ENCODE peak calls at places on chromosomes 13 and 19, in nine cellular contexts. One of them, this sample, is unnamed.

GRCh38 chr19:19464339-19465098 is 50.8 kb downstream of the TSSK6 start:
- DNase-seq in AG04450: no peak
- DNase-seq in stimulated activated CD4-positive, alpha-beta T cell treated with anti-CD3 and anti-CD28 coated beads, Interleukin-4, amount 100 ng/mL, for 1 hour: no peak
- DNase-seq in ecto neural progenitor cell: no peak
- DNase-seq in Right ventricle myocardium superior: no peak
- DNase-seq in erythroblast: no peak
- DNase-seq in sciatic nerve: no peak
- DNase-seq in CMK: no peak
- DNase-seq in activated CD8-positive, alpha-beta T cell treated with anti-CD3 and anti-CD28 coated beads for 36 hours: no peak
- DNase-seq in this sample: no peak

GRCh38 chr13:42486711-42487198 is 87.2 kb upstream of the TNFSF11 start:
- DNase-seq in AG04450: no peak
- DNase-seq in stimulated activated CD4-positive, alpha-beta T cell treated with anti-CD3 and anti-CD28 coated beads, Interleukin-4, amount 100 ng/mL, for 1 hour: no peak
- DNase-seq in ecto neural progenitor cell: no peak
- DNase-seq in Right ventricle myocardium superior: no peak
- DNase-seq in erythroblast: no peak
- DNase-seq in sciatic nerve: no peak
- DNase-seq in CMK: no peak
- DNase-seq in activated CD8-positive, alpha-beta T cell treated with anti-CD3 and anti-CD28 coated beads for 36 hours: no peak
- DNase-seq in this sample: peak

GRCh38 chr13:37701972-37702371 is 103.4 kb upstream of the POSTN start:
- DNase-seq in AG04450: peak
- DNase-seq in stimulated activated CD4-positive, alpha-beta T cell treated with anti-CD3 and anti-CD28 coated beads, Interleukin-4, amount 100 ng/mL, for 1 hour: no peak
- DNase-seq in ecto neural progenitor cell: no peak
- DNase-seq in Right ventricle myocardium superior: no peak
- DNase-seq in erythroblast: no peak
- DNase-seq in sciatic nerve: no peak
- DNase-seq in CMK: no peak
- DNase-seq in activated CD8-positive, alpha-beta T cell treated with anti-CD3 and anti-CD28 coated beads for 36 hours: no peak
- DNase-seq in this sample: peak

GRCh38 chr19:51751655-51752054 is at the start of gene FPR1:
- DNase-seq in AG04450: no peak
- DNase-seq in stimulated activated CD4-positive, alpha-beta T cell treated with anti-CD3 and anti-CD28 coated beads, Interleukin-4, amount 100 ng/mL, for 1 hour: no peak
- DNase-seq in ecto neural progenitor cell: no peak
- DNase-seq in Right ventricle myocardium superior: no peak
- DNase-seq in erythroblast: no peak
- DNase-seq in sciatic nerve: no peak
- DNase-seq in CMK: no peak
- DNase-seq in activated CD8-positive, alpha-beta T cell treated with anti-CD3 and anti-CD28 coated beads for 36 hours: no peak
- DNase-seq in this sample: no peak

GRCh38 chr19:39845621-39846175 is 481 bp downstream of the FBL start:
- DNase-seq in AG04450: no peak
- DNase-seq in stimulated activated CD4-positive, alpha-beta T cell treated with anti-CD3 and anti-CD28 coated beads, Interleukin-4, amount 100 ng/mL, for 1 hour: no peak
- DNase-seq in ecto neural progenitor cell: peak
- DNase-seq in Right ventricle myocardium superior: no peak
- DNase-seq in erythroblast: peak
- DNase-seq in sciatic nerve: peak
- DNase-seq in CMK: no peak
- DNase-seq in activated CD8-positive, alpha-beta T cell treated with anti-CD3 and anti-CD28 coated beads for 36 hours: no peak
- DNase-seq in this sample: peak

GRCh38 chr19:45223879-45224278 is 21.3 kb downstream of the EXOC3L2 start:
- DNase-seq in AG04450: no peak
- DNase-seq in stimulated activated CD4-positive, alpha-beta T cell treated with anti-CD3 and anti-CD28 coated beads, Interleukin-4, amount 100 ng/mL, for 1 hour: no peak
- DNase-seq in ecto neural progenitor cell: no peak
- DNase-seq in Right ventricle myocardium superior: no peak
- DNase-seq in erythroblast: no peak
- DNase-seq in sciatic nerve: no peak
- DNase-seq in CMK: no peak
- DNase-seq in activated CD8-positive, alpha-beta T cell treated with anti-CD3 and anti-CD28 coated beads for 36 hours: no peak
- DNase-seq in this sample: no peak

GRCh38 chr19:45097776-45098520 is 5.0 kb downstream of the PPP1R37 start:
- DNase-seq in AG04450: peak
- DNase-seq in stimulated activated CD4-positive, alpha-beta T cell treated with anti-CD3 and anti-CD28 coated beads, Interleukin-4, amount 100 ng/mL, for 1 hour: no peak
- DNase-seq in ecto neural progenitor cell: no peak
- DNase-seq in Right ventricle myocardium superior: no peak
- DNase-seq in erythroblast: peak
- DNase-seq in sciatic nerve: peak
- DNase-seq in CMK: no peak
- DNase-seq in activated CD8-positive, alpha-beta T cell treated with anti-CD3 and anti-CD28 coated beads for 36 hours: no peak
- DNase-seq in this sample: peak

GRCh38 chr19:16359074-16359473 is 34.4 kb downstream of the KLF2 start:
- DNase-seq in AG04450: no peak
- DNase-seq in stimulated activated CD4-positive, alpha-beta T cell treated with anti-CD3 and anti-CD28 coated beads, Interleukin-4, amount 100 ng/mL, for 1 hour: no peak
- DNase-seq in ecto neural progenitor cell: no peak
- DNase-seq in Right ventricle myocardium superior: no peak
- DNase-seq in erythroblast: no peak
- DNase-seq in sciatic nerve: no peak
- DNase-seq in CMK: no peak
- DNase-seq in activated CD8-positive, alpha-beta T cell treated with anti-CD3 and anti-CD28 coated beads for 36 hours: no peak
- DNase-seq in this sample: no peak

GRCh38 chr13:95627590-95627989 is 16.9 kb downstream of the DZIP1 start:
- DNase-seq in AG04450: no peak
- DNase-seq in stimulated activated CD4-positive, alpha-beta T cell treated with anti-CD3 and anti-CD28 coated beads, Interleukin-4, amount 100 ng/mL, for 1 hour: no peak
- DNase-seq in ecto neural progenitor cell: no peak
- DNase-seq in Right ventricle myocardium superior: no peak
- DNase-seq in erythroblast: no peak
- DNase-seq in sciatic nerve: no peak
- DNase-seq in CMK: no peak
- DNase-seq in activated CD8-positive, alpha-beta T cell treated with anti-CD3 and anti-CD28 coated beads for 36 hours: no peak
- DNase-seq in this sample: no peak

GRCh38 chr13:46675016-46675415 is 121.9 kb downstream of the ESD start:
- DNase-seq in AG04450: no peak
- DNase-seq in stimulated activated CD4-positive, alpha-beta T cell treated with anti-CD3 and anti-CD28 coated beads, Interleukin-4, amount 100 ng/mL, for 1 hour: no peak
- DNase-seq in ecto neural progenitor cell: no peak
- DNase-seq in Right ventricle myocardium superior: no peak
- DNase-seq in erythroblast: no peak
- DNase-seq in sciatic nerve: no peak
- DNase-seq in CMK: no peak
- DNase-seq in activated CD8-positive, alpha-beta T cell treated with anti-CD3 and anti-CD28 coated beads for 36 hours: no peak
- DNase-seq in this sample: no peak

GRCh38 chr19:51926784-51927741 is at the start of gene ZNF613:
- DNase-seq in AG04450: peak
- DNase-seq in stimulated activated CD4-positive, alpha-beta T cell treated with anti-CD3 and anti-CD28 coated beads, Interleukin-4, amount 100 ng/mL, for 1 hour: peak
- DNase-seq in ecto neural progenitor cell: peak
- DNase-seq in Right ventricle myocardium superior: peak
- DNase-seq in erythroblast: peak
- DNase-seq in sciatic nerve: peak
- DNase-seq in CMK: peak
- DNase-seq in activated CD8-positive, alpha-beta T cell treated with anti-CD3 and anti-CD28 coated beads for 36 hours: peak
- DNase-seq in this sample: peak

GRCh38 chr13:98290261-98290660 is 113.2 kb upstream of the RNF113B start:
- DNase-seq in AG04450: no peak
- DNase-seq in stimulated activated CD4-positive, alpha-beta T cell treated with anti-CD3 and anti-CD28 coated beads, Interleukin-4, amount 100 ng/mL, for 1 hour: no peak
- DNase-seq in ecto neural progenitor cell: no peak
- DNase-seq in Right ventricle myocardium superior: no peak
- DNase-seq in erythroblast: no peak
- DNase-seq in sciatic nerve: no peak
- DNase-seq in CMK: no peak
- DNase-seq in activated CD8-positive, alpha-beta T cell treated with anti-CD3 and anti-CD28 coated beads for 36 hours: no peak
- DNase-seq in this sample: no peak

GRCh38 chr13:111099292-111099691 is 15.8 kb upstream of the ARHGEF7 start:
- DNase-seq in AG04450: no peak
- DNase-seq in stimulated activated CD4-positive, alpha-beta T cell treated with anti-CD3 and anti-CD28 coated beads, Interleukin-4, amount 100 ng/mL, for 1 hour: no peak
- DNase-seq in ecto neural progenitor cell: no peak
- DNase-seq in Right ventricle myocardium superior: no peak
- DNase-seq in erythroblast: no peak
- DNase-seq in sciatic nerve: no peak
- DNase-seq in CMK: no peak
- DNase-seq in activated CD8-positive, alpha-beta T cell treated with anti-CD3 and anti-CD28 coated beads for 36 hours: no peak
- DNase-seq in this sample: no peak

GRCh38 chr19:42018503-42019193 is 24.6 kb upstream of the ATP1A3 start:
- DNase-seq in AG04450: no peak
- DNase-seq in stimulated activated CD4-positive, alpha-beta T cell treated with anti-CD3 and anti-CD28 coated beads, Interleukin-4, amount 100 ng/mL, for 1 hour: no peak
- DNase-seq in ecto neural progenitor cell: no peak
- DNase-seq in Right ventricle myocardium superior: no peak
- DNase-seq in erythroblast: peak
- DNase-seq in sciatic nerve: no peak
- DNase-seq in CMK: no peak
- DNase-seq in activated CD8-positive, alpha-beta T cell treated with anti-CD3 and anti-CD28 coated beads for 36 hours: no peak
- DNase-seq in this sample: no peak

GRCh38 chr19:2394669-2395292 is 32.6 kb downstream of the TIMM13 start:
- DNase-seq in AG04450: no peak
- DNase-seq in stimulated activated CD4-positive, alpha-beta T cell treated with anti-CD3 and anti-CD28 coated beads, Interleukin-4, amount 100 ng/mL, for 1 hour: no peak
- DNase-seq in ecto neural progenitor cell: no peak
- DNase-seq in Right ventricle myocardium superior: no peak
- DNase-seq in erythroblast: no peak
- DNase-seq in sciatic nerve: no peak
- DNase-seq in CMK: no peak
- DNase-seq in activated CD8-positive, alpha-beta T cell treated with anti-CD3 and anti-CD28 coated beads for 36 hours: no peak
- DNase-seq in this sample: no peak

GRCh38 chr13:27622102-27622820 is 569 bp downstream of the POLR1D start:
- DNase-seq in AG04450: no peak
- DNase-seq in stimulated activated CD4-positive, alpha-beta T cell treated with anti-CD3 and anti-CD28 coated beads, Interleukin-4, amount 100 ng/mL, for 1 hour: no peak
- DNase-seq in ecto neural progenitor cell: no peak
- DNase-seq in Right ventricle myocardium superior: no peak
- DNase-seq in erythroblast: no peak
- DNase-seq in sciatic nerve: no peak
- DNase-seq in CMK: no peak
- DNase-seq in activated CD8-positive, alpha-beta T cell treated with anti-CD3 and anti-CD28 coated beads for 36 hours: peak
- DNase-seq in this sample: no peak

GRCh38 chr13:52414051-52414450 is 8.1 kb upstream of the THSD1 start:
- DNase-seq in AG04450: no peak
- DNase-seq in stimulated activated CD4-positive, alpha-beta T cell treated with anti-CD3 and anti-CD28 coated beads, Interleukin-4, amount 100 ng/mL, for 1 hour: no peak
- DNase-seq in ecto neural progenitor cell: no peak
- DNase-seq in Right ventricle myocardium superior: no peak
- DNase-seq in erythroblast: no peak
- DNase-seq in sciatic nerve: no peak
- DNase-seq in CMK: no peak
- DNase-seq in activated CD8-positive, alpha-beta T cell treated with anti-CD3 and anti-CD28 coated beads for 36 hours: no peak
- DNase-seq in this sample: no peak

GRCh38 chr19:315811-316210 is 24.6 kb upstream of the PLPP2 start:
- DNase-seq in AG04450: no peak
- DNase-seq in stimulated activated CD4-positive, alpha-beta T cell treated with anti-CD3 and anti-CD28 coated beads, Interleukin-4, amount 100 ng/mL, for 1 hour: no peak
- DNase-seq in ecto neural progenitor cell: no peak
- DNase-seq in Right ventricle myocardium superior: no peak
- DNase-seq in erythroblast: no peak
- DNase-seq in sciatic nerve: no peak
- DNase-seq in CMK: no peak
- DNase-seq in activated CD8-positive, alpha-beta T cell treated with anti-CD3 and anti-CD28 coated beads for 36 hours: no peak
- DNase-seq in this sample: no peak

GRCh38 chr19:16160445-16160942 is 12.8 kb downstream of the CIB3 start:
- DNase-seq in AG04450: no peak
- DNase-seq in stimulated activated CD4-positive, alpha-beta T cell treated with anti-CD3 and anti-CD28 coated beads, Interleukin-4, amount 100 ng/mL, for 1 hour: no peak
- DNase-seq in ecto neural progenitor cell: no peak
- DNase-seq in Right ventricle myocardium superior: no peak
- DNase-seq in erythroblast: no peak
- DNase-seq in sciatic nerve: no peak
- DNase-seq in CMK: no peak
- DNase-seq in activated CD8-positive, alpha-beta T cell treated with anti-CD3 and anti-CD28 coated beads for 36 hours: no peak
- DNase-seq in this sample: no peak

GRCh38 chr19:3868770-3869456 is at the start of gene ZFR2:
- DNase-seq in AG04450: no peak
- DNase-seq in stimulated activated CD4-positive, alpha-beta T cell treated with anti-CD3 and anti-CD28 coated beads, Interleukin-4, amount 100 ng/mL, for 1 hour: peak
- DNase-seq in ecto neural progenitor cell: peak
- DNase-seq in Right ventricle myocardium superior: no peak
- DNase-seq in erythroblast: no peak
- DNase-seq in sciatic nerve: no peak
- DNase-seq in CMK: no peak
- DNase-seq in activated CD8-positive, alpha-beta T cell treated with anti-CD3 and anti-CD28 coated beads for 36 hours: peak
- DNase-seq in this sample: peak

GRCh38 chr19:2627319-2627829 is 75.1 kb downstream of the GNG7 start:
- DNase-seq in AG04450: peak
- DNase-seq in stimulated activated CD4-positive, alpha-beta T cell treated with anti-CD3 and anti-CD28 coated beads, Interleukin-4, amount 100 ng/mL, for 1 hour: peak
- DNase-seq in ecto neural progenitor cell: no peak
- DNase-seq in Right ventricle myocardium superior: peak
- DNase-seq in erythroblast: no peak
- DNase-seq in sciatic nerve: no peak
- DNase-seq in CMK: no peak
- DNase-seq in activated CD8-positive, alpha-beta T cell treated with anti-CD3 and anti-CD28 coated beads for 36 hours: peak
- DNase-seq in this sample: peak

GRCh38 chr19:16369664-16370576 is 45.3 kb downstream of the KLF2 start:
- DNase-seq in AG04450: no peak
- DNase-seq in stimulated activated CD4-positive, alpha-beta T cell treated with anti-CD3 and anti-CD28 coated beads, Interleukin-4, amount 100 ng/mL, for 1 hour: peak
- DNase-seq in ecto neural progenitor cell: no peak
- DNase-seq in Right ventricle myocardium superior: peak
- DNase-seq in erythroblast: no peak
- DNase-seq in sciatic nerve: no peak
- DNase-seq in CMK: no peak
- DNase-seq in activated CD8-positive, alpha-beta T cell treated with anti-CD3 and anti-CD28 coated beads for 36 hours: peak
- DNase-seq in this sample: no peak

GRCh38 chr13:103236213-103236612 is 170.0 kb upstream of the SLC10A2 start:
- DNase-seq in AG04450: no peak
- DNase-seq in stimulated activated CD4-positive, alpha-beta T cell treated with anti-CD3 and anti-CD28 coated beads, Interleukin-4, amount 100 ng/mL, for 1 hour: no peak
- DNase-seq in ecto neural progenitor cell: no peak
- DNase-seq in Right ventricle myocardium superior: no peak
- DNase-seq in erythroblast: no peak
- DNase-seq in sciatic nerve: no peak
- DNase-seq in CMK: no peak
- DNase-seq in activated CD8-positive, alpha-beta T cell treated with anti-CD3 and anti-CD28 coated beads for 36 hours: no peak
- DNase-seq in this sample: no peak

GRCh38 chr19:11982526-11982925 is 17.7 kb downstream of the ZNF763 start:
- DNase-seq in AG04450: no peak
- DNase-seq in stimulated activated CD4-positive, alpha-beta T cell treated with anti-CD3 and anti-CD28 coated beads, Interleukin-4, amount 100 ng/mL, for 1 hour: no peak
- DNase-seq in ecto neural progenitor cell: no peak
- DNase-seq in Right ventricle myocardium superior: no peak
- DNase-seq in erythroblast: no peak
- DNase-seq in sciatic nerve: no peak
- DNase-seq in CMK: no peak
- DNase-seq in activated CD8-positive, alpha-beta T cell treated with anti-CD3 and anti-CD28 coated beads for 36 hours: no peak
- DNase-seq in this sample: peak

GRCh38 chr13:47611664-47612288 is 389.3 kb downstream of the SUCLA2 start:
- DNase-seq in AG04450: peak
- DNase-seq in stimulated activated CD4-positive, alpha-beta T cell treated with anti-CD3 and anti-CD28 coated beads, Interleukin-4, amount 100 ng/mL, for 1 hour: no peak
- DNase-seq in ecto neural progenitor cell: no peak
- DNase-seq in Right ventricle myocardium superior: no peak
- DNase-seq in erythroblast: no peak
- DNase-seq in sciatic nerve: no peak
- DNase-seq in CMK: no peak
- DNase-seq in activated CD8-positive, alpha-beta T cell treated with anti-CD3 and anti-CD28 coated beads for 36 hours: no peak
- DNase-seq in this sample: no peak

GRCh38 chr13:30401347-30401746 is 20.9 kb upstream of the UBE2L5 start:
- DNase-seq in AG04450: no peak
- DNase-seq in stimulated activated CD4-positive, alpha-beta T cell treated with anti-CD3 and anti-CD28 coated beads, Interleukin-4, amount 100 ng/mL, for 1 hour: no peak
- DNase-seq in ecto neural progenitor cell: no peak
- DNase-seq in Right ventricle myocardium superior: no peak
- DNase-seq in erythroblast: no peak
- DNase-seq in sciatic nerve: no peak
- DNase-seq in CMK: no peak
- DNase-seq in activated CD8-positive, alpha-beta T cell treated with anti-CD3 and anti-CD28 coated beads for 36 hours: no peak
- DNase-seq in this sample: no peak

GRCh38 chr19:31255863-31256600 is 93.2 kb downstream of the TSHZ3 start:
- DNase-seq in AG04450: no peak
- DNase-seq in stimulated activated CD4-positive, alpha-beta T cell treated with anti-CD3 and anti-CD28 coated beads, Interleukin-4, amount 100 ng/mL, for 1 hour: no peak
- DNase-seq in ecto neural progenitor cell: no peak
- DNase-seq in Right ventricle myocardium superior: no peak
- DNase-seq in erythroblast: no peak
- DNase-seq in sciatic nerve: no peak
- DNase-seq in CMK: no peak
- DNase-seq in activated CD8-positive, alpha-beta T cell treated with anti-CD3 and anti-CD28 coated beads for 36 hours: no peak
- DNase-seq in this sample: no peak

GRCh38 chr19:55119053-55119452 is 1.6 kb upstream of the PPP1R12C start:
- DNase-seq in AG04450: no peak
- DNase-seq in stimulated activated CD4-positive, alpha-beta T cell treated with anti-CD3 and anti-CD28 coated beads, Interleukin-4, amount 100 ng/mL, for 1 hour: no peak
- DNase-seq in ecto neural progenitor cell: no peak
- DNase-seq in Right ventricle myocardium superior: no peak
- DNase-seq in erythroblast: no peak
- DNase-seq in sciatic nerve: no peak
- DNase-seq in CMK: no peak
- DNase-seq in activated CD8-positive, alpha-beta T cell treated with anti-CD3 and anti-CD28 coated beads for 36 hours: peak
- DNase-seq in this sample: no peak

GRCh38 chr19:4059931-4060620 is 6.6 kb downstream of the ZBTB7A start:
- DNase-seq in AG04450: no peak
- DNase-seq in stimulated activated CD4-positive, alpha-beta T cell treated with anti-CD3 and anti-CD28 coated beads, Interleukin-4, amount 100 ng/mL, for 1 hour: peak
- DNase-seq in ecto neural progenitor cell: no peak
- DNase-seq in Right ventricle myocardium superior: peak
- DNase-seq in erythroblast: no peak
- DNase-seq in sciatic nerve: peak
- DNase-seq in CMK: no peak
- DNase-seq in activated CD8-positive, alpha-beta T cell treated with anti-CD3 and anti-CD28 coated beads for 36 hours: peak
- DNase-seq in this sample: no peak

GRCh38 chr13:113907637-113908617 is 44.1 kb upstream of the GAS6 start:
- DNase-seq in AG04450: peak
- DNase-seq in stimulated activated CD4-positive, alpha-beta T cell treated with anti-CD3 and anti-CD28 coated beads, Interleukin-4, amount 100 ng/mL, for 1 hour: no peak
- DNase-seq in ecto neural progenitor cell: no peak
- DNase-seq in Right ventricle myocardium superior: no peak
- DNase-seq in erythroblast: no peak
- DNase-seq in sciatic nerve: peak
- DNase-seq in CMK: no peak
- DNase-seq in activated CD8-positive, alpha-beta T cell treated with anti-CD3 and anti-CD28 coated beads for 36 hours: no peak
- DNase-seq in this sample: peak

GRCh38 chr13:109769921-109770320 is 16.5 kb downstream of the IRS2 start:
- DNase-seq in AG04450: no peak
- DNase-seq in stimulated activated CD4-positive, alpha-beta T cell treated with anti-CD3 and anti-CD28 coated beads, Interleukin-4, amount 100 ng/mL, for 1 hour: no peak
- DNase-seq in ecto neural progenitor cell: no peak
- DNase-seq in Right ventricle myocardium superior: no peak
- DNase-seq in erythroblast: no peak
- DNase-seq in sciatic nerve: no peak
- DNase-seq in CMK: no peak
- DNase-seq in activated CD8-positive, alpha-beta T cell treated with anti-CD3 and anti-CD28 coated beads for 36 hours: no peak
- DNase-seq in this sample: no peak

This sample was measured in HS-27A.